ENCODE peak calls at places on chromosomes 16 and 17, in ten cellular contexts. N is lung; S is stimulated activated CD8-positive, alpha-beta memory T cell treated with anti-CD3 and anti-CD28 coated beads, Interleukin-4, amount 100 ng/mL, for 1 hour; V is SHP77; X is pulmonary artery endothelial cell; W is NCI-H2081; B is NCI-H1092 treated with DMSO at 0.1 percent for 48 hours; I is astrocyte of the cerebellum; Z is ELR; R is amniotic stem cell. P is an unnamed sample.

GRCh38 chr17:951388-952132 is 28.0 kb downstream of the NXN start:
- DNase-seq in B (no peak), R (peak; percentile 81), W (no peak), S (no peak), Z (peak; percentile 95), X (no peak), N (no peak), V (no peak), I (peak; percentile 91), P (no peak)

GRCh38 chr16:79076039-79076767 is 524.3 kb downstream of the MAF start:
- DNase-seq in Z (no peak), W (no peak), B (no peak), N (no peak), V (no peak), I (no peak), S (no peak), X (no peak), R (no peak), P (no peak)

GRCh38 chr16:13056607-13057006 is 155.2 kb downstream of the SHISA9 start:
- DNase-seq in Z (no peak), I (no peak), N (no peak), W (no peak), R (no peak), S (no peak), V (no peak), X (no peak), B (no peak), P (no peak)

GRCh38 chr16:58501242-58502131 is 1.5 kb downstream of the NDRG4 start:
- DNase-seq in Z (no peak), W (peak; percentile 48), R (no peak), N (no peak), S (no peak), V (peak; percentile 30), X (no peak), B (no peak), I (no peak), P (peak; percentile 55)

GRCh38 chr17:17485420-17485819 is 8.6 kb downstream of the MED9 start:
- DNase-seq in I (no peak), W (no peak), R (no peak), N (no peak), B (no peak), V (no peak), X (no peak), Z (no peak), S (no peak), P (no peak)

GRCh38 chr16:11309895-11310633 is 28.9 kb upstream of the PRM1 start:
- DNase-seq in W (no peak), V (no peak), S (no peak), Z (no peak), X (no peak), N (no peak), B (no peak), I (no peak), R (no peak), P (peak; percentile 90)

GRCh38 chr17:43740541-43740940 is 18.1 kb downstream of the SOST start:
- DNase-seq in B (no peak), X (no peak), N (no peak), I (no peak), Z (peak; percentile 63), V (no peak), W (no peak), S (no peak), R (no peak), P (no peak)

GRCh38 chr17:55237826-55238196 is 26.9 kb upstream of the HLF start:
- DNase-seq in W (no peak), V (no peak), B (peak; percentile 51), X (no peak), Z (no peak), S (no peak), N (no peak), I (no peak), R (no peak), P (peak; percentile 10)

GRCh38 chr17:19271751-19272357 is 34.7 kb downstream of the EPN2 start:
- DNase-seq in W (no peak), S (no peak), B (no peak), V (no peak), X (no peak), I (no peak), Z (no peak), R (no peak), N (no peak), P (no peak)

GRCh38 chr16:57004387-57005250 is 15.3 kb downstream of the NLRC5 start:
- DNase-seq in X (no peak), N (no peak), V (no peak), B (no peak), W (no peak), S (no peak), I (no peak), Z (no peak), R (no peak), P (no peak)

GRCh38 chr17:16377804-16378400 is 3.0 kb upstream of the UBB start:
- DNase-seq in I (no peak), V (no peak), B (no peak), S (no peak), R (no peak), W (no peak), N (no peak), Z (no peak), X (no peak), P (no peak)

GRCh38 chr17:2799653-2800052 is 3.4 kb downstream of the RAP1GAP2 start:
- DNase-seq in S (no peak), I (no peak), X (no peak), W (no peak), B (no peak), Z (no peak), R (no peak), V (no peak), N (no peak), P (no peak)

GRCh38 chr16:54335230-54335629 is 48.6 kb upstream of the IRX3 start:
- DNase-seq in R (no peak), V (no peak), S (no peak), B (no peak), Z (no peak), N (no peak), X (no peak), W (no peak), I (no peak), P (no peak)

GRCh38 chr17:42922335-42922734 is 21.7 kb downstream of the G6PC1 start:
- DNase-seq in Z (no peak), R (no peak), W (no peak), X (no peak), V (no peak), N (no peak), S (no peak), B (no peak), I (no peak), P (no peak)

P was measured in NAMALWA.